ENCODE peak calls at places on chromosomes 7 and 10, in five cellular contexts. P, L, N, G and C are unnamed samples.

GRCh38 chr7:36262706-36263484 is 109.8 kb downstream of the EEPD1 start:
- DNase-seq in P (no peak), L (no peak), N (no peak), G (no peak), C (no peak)

GRCh38 chr7:100192951-100193350 is 15.2 kb downstream of the STAG3 start:
- DNase-seq in P (no peak), L (no peak), N (no peak), G (no peak), C (no peak)

GRCh38 chr10:13659887-13660544 is 73.3 kb downstream of the PRPF18 start:
- DNase-seq in P (peak), L (peak), N (peak), G (peak), C (peak)

GRCh38 chr7:127791790-127792189 is 139.8 kb downstream of the SND1 start:
- DNase-seq in P (no peak), L (peak), N (no peak), G (peak), C (no peak)

GRCh38 chr10:29473087-29473356 is 161.7 kb downstream of the SVIL start:
- DNase-seq in P (no peak), L (no peak), N (no peak), G (no peak), C (no peak)

GRCh38 chr10:18179901-18180300 is 39.7 kb downstream of the CACNB2 start:
- DNase-seq in P (no peak), L (no peak), N (no peak), G (peak), C (peak)

GRCh38 chr7:116249969-116250553 is 39.7 kb downstream of the TES start:
- DNase-seq in P (no peak), L (peak), N (peak), G (peak), C (peak)

GRCh38 chr10:32237644-32238345 is 109.2 kb downstream of the EPC1 start:
- DNase-seq in P (no peak), L (peak), N (no peak), G (peak), C (peak)

GRCh38 chr7:117090820-117091219 is 137.5 kb downstream of the ST7 start:
- DNase-seq in P (no peak), L (no peak), N (no peak), G (no peak), C (no peak)

GRCh38 chr10:98028168-98028770 is 2.2 kb downstream of the CRTAC1 start:
- DNase-seq in P (peak), L (no peak), N (peak), G (peak), C (peak)

GRCh38 chr10:98030093-98030821 is at the start of gene CRTAC1:
- DNase-seq in P (peak), L (no peak), N (peak), G (no peak), C (peak)

GRCh38 chr10:98030991-98031431 is 590 bp upstream of the CRTAC1 start:
- DNase-seq in P (no peak), L (no peak), N (peak), G (no peak), C (no peak)

GRCh38 chr10:98031440-98031839 is 1.0 kb upstream of the CRTAC1 start:
- DNase-seq in P (no peak), L (no peak), N (no peak), G (no peak), C (no peak)

DNA sequence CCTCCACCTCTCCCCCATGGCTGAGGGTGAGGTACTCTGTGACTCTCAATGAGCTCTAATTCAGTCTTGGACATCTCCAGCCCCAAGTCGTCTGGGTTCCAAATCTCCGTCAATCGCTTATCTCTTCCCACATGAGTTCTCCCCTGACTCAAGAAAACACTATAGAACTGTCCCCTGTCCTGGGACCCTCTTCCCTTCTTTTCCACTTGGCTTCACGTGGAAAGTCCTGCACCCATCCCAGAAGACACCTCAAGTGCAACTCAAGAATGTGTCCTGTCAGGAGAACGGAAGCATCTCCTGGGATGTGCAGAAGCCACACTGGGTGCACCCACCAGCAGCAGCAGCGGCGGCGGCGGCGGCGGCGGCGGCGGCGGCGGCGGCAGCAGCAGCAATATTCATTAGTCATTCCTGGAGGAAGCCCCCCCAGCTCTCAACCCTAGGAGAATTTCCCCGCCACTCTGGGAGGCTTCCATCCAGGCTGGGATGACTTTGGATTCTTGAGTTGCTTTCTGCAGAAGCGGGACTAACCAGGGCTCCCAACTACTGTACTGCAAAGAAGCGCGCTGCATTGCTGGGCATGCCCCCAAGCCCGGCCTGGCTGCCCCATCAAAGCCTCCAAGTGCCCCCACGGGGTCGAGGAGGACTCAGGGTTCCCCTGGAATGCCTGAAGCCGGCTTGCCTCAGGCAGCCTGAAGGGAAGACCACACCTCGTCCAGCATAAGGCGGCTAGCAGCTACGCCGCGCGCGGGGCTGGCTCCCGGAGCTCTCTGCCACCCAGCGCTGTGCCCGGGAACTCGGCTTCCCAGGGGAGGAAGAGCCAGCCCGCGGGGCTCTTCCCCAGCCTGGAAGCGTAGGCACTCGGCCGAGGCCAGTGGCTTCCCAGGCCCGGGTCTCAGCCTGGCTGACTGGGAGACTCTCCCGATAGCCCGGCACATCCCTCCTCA is 1.0 kb downstream of the CRTAC1 start:
- DNase-seq in P (no peak), L (no peak), N (peak), G (no peak), C (peak)
- H3K4me3 ChIP-seq in P (peak), L (no peak), N (peak), G (no peak), C (no peak)

DNA sequence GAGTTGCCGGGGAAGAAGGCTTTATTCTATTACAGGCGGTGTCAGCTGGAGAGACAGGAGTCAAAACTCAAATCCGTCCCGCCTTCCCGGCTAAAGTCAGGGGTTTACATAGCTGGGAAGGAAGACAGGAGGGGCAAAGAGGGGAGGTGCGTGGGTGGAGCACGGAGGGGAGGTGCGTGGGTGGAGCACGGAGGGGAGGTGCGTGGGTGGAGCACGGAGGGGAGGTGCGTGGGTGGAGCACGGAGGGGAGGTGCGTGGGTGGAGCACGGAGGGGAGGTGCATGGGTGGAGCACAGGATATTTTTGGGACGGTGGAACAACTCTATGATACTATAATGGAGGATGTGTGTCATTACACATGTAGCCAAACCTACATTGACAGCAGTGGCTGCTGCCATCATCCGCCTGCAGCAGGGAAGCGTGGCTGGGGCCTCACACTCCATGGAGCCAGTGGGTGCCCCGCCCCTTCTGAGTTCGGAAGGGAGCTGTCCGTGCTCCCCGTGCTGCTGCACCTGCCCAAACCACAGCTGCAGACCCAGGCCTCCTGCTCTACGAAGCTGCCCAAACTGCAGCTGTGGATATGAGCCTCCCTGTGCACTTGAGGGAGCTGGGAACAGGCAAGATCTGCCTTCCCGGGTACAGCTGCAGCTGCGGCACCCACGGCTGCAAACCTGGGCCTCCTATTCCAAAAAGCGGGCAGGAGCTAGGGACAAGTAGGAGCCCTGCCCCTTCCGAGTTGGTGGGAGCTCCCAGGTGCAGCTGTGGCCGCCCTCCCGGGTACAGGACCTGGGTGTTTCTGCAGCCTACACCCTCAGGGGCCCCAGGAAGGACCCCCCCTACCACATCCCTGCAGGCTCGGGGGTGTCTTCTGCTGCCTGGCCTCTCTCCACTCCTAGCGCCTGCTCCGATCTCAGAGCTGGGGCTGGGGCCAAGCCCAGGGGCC is 119.4 kb downstream of the DYNC2I1 start:
- DNase-seq in P (no peak), L (no peak), N (no peak), G (no peak), C (no peak)
- H3K4me3 ChIP-seq in P (no peak), L (no peak), N (no peak), G (no peak), C (no peak)

DNA sequence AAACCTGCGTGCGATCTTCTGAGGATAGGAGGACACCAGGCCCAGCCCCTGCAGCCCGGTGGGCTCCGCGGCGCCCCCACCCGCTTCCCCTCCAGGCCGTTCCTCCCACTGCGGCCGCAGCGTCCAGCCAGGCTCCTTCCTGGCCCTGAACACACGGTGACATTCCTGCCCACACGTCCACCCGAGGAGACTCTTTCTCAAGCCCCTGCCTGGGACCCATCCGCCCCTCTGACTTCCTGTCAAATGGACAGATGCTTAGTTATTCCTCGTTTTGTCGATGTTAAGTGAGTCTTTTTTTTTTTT is 32.4 kb upstream of the RNF32 start:
- DNase-seq in P (no peak), L (no peak), N (no peak), G (no peak), C (no peak)
- H3K4me3 ChIP-seq in P (peak), L (no peak), N (peak), G (peak), C (no peak)

DNA sequence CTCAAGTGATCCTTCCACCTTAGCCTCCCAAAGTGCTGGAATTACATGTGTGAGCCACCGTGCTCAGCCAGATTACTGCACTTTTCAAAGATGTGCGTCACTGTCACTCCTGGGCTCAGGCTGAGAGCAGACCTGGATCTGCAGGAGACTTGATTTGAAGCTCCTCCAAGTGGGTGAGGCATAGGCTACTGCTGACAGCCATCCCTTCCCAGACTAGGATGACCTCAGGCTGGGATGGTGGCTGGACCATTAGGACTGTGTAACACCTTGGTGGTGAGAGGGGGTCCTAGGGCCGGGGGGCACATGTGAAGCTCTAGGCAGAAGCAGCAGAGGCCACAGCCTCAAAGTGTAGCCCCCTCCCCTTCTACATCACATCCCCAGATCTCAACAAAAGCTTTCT is 8.2 kb upstream of the SRRM3 start:
- DNase-seq in P (no peak), L (no peak), N (no peak), G (no peak), C (no peak)
- H3K4me3 ChIP-seq in P (no peak), L (no peak), N (no peak), G (no peak), C (no peak)

GRCh38 chr10:78769526-78769925 is 299.2 kb upstream of the ZMIZ1 start:
- DNase-seq in P (peak), L (no peak), N (no peak), G (no peak), C (no peak)
- H3K4me3 ChIP-seq in P (no peak), L (no peak), N (no peak), G (no peak), C (no peak)

DNA sequence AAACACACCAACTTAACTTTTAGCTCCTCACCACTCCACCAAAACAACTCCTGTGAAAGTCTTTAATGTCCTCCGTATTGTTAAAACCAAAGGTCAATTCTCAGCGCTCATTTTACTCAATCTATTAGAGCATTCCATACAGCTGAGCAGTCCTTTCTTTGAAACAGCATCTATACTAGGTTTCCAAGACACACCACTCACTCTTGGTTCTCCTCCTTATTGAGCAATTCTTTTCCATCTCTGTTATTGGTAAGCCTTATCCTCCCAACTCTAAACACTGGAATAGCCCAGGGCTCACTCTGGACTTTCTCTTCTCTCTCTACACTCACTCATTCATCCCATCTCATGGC is 34.9 kb downstream of the COA1 start:
- DNase-seq in P (no peak), L (peak), N (no peak), G (peak), C (no peak)
- H3K4me3 ChIP-seq in P (no peak), L (no peak), N (no peak), G (no peak), C (no peak)

GRCh38 chr7:19116121-19117080 is 1.0 kb downstream of the TWIST1 start:
- DNase-seq in P (peak), L (peak), N (peak), G (peak), C (peak)
- H3K4me3 ChIP-seq in P (peak), L (peak), N (peak), G (peak), C (peak)